ENCODE peak calls at places on chromosome 13, in four cellular contexts. H is KG1, Z is GM23248, U is natural killer cell. S is an unnamed sample.

GRCh38 chr13:100269837-100270236 is 180.9 kb downstream of the PCCA start:
- DNase-seq in H (no peak), U (no peak), Z (peak), S (no peak)

GRCh38 chr13:31201341-31202024 is 1.7 kb downstream of the B3GLCT start:
- DNase-seq in U (no peak), Z (peak), H (no peak), S (no peak)

GRCh38 chr13:52846567-52847321 is 1.7 kb downstream of the PCDH8 start:
- DNase-seq in Z (peak), U (no peak), H (no peak), S (no peak)

GRCh38 chr13:97982286-97982685 is 28.8 kb downstream of the IPO5 start:
- DNase-seq in H (no peak), Z (peak), U (no peak), S (no peak)

GRCh38 chr13:112256716-112257497 is 119.2 kb upstream of the SPACA7 start:
- DNase-seq in Z (no peak), H (no peak), U (no peak), S (no peak)

GRCh38 chr13:75145926-75146325 is 336.0 kb downstream of the TBC1D4 start:
- DNase-seq in U (no peak), H (no peak), Z (no peak), S (no peak)

GRCh38 chr13:74761794-74762193 is 627.6 kb upstream of the KLF12 start:
- DNase-seq in H (no peak), Z (peak), U (no peak), S (no peak)

GRCh38 chr13:32302461-32302860 is 12.7 kb downstream of the ZAR1L start:
- DNase-seq in U (no peak), H (no peak), Z (no peak), S (no peak)

GRCh38 chr13:80131204-80131603 is 209.7 kb downstream of the SPRY2 start:
- DNase-seq in H (no peak), Z (peak), U (no peak), S (no peak)

GRCh38 chr13:51981355-51981754 is 29.9 kb downstream of the ATP7B start:
- DNase-seq in H (no peak), Z (no peak), U (no peak), S (no peak)

GRCh38 chr13:34884366-34884765 is 57.7 kb upstream of the NBEA start:
- DNase-seq in H (no peak), Z (no peak), U (no peak), S (no peak)

GRCh38 chr13:73337511-73337910 is 278.7 kb downstream of the KLF5 start:
- DNase-seq in U (no peak), H (no peak), Z (no peak), S (peak)

GRCh38 chr13:62524498-62524897 is 1108.8 kb upstream of the PCDH20 start:
- DNase-seq in Z (no peak), H (no peak), U (no peak), S (no peak)

GRCh38 chr13:106143930-106144709 is 391.3 kb downstream of the EFNB2 start:
- DNase-seq in U (no peak), Z (no peak), H (no peak), S (peak)

GRCh38 chr13:39406688-39407087 is 196.3 kb downstream of the LHFPL6 start:
- DNase-seq in U (no peak), H (no peak), Z (no peak), S (peak)

GRCh38 chr13:47046706-47047105 is 149.9 kb upstream of the HTR2A start:
- DNase-seq in U (no peak), Z (no peak), H (no peak), S (no peak)